ENCODE peak calls at places on chromosomes 11 and 22, in ten cellular contexts. One of them, this sample, is unnamed.

GRCh38 chr22:40179535-40179934 is 1.8 kb downstream of the TNRC6B start:
- DNase-seq in frontal cortex: no peak
- DNase-seq in HuH-7: no peak
- DNase-seq in hepatocyte: no peak
- DNase-seq in GM04503: no peak
- DNase-seq in epithelial cell of prostate: no peak
- DNase-seq in activated T-cell treated with anti-CD3 and anti-CD28 coated beads for 48 hours: no peak
- DNase-seq in stimulated activated CD8-positive, alpha-beta memory T cell treated with anti-CD3 and anti-CD28 coated beads, Interleukin-7, amount 100 ng/mL, for 1 hour: no peak
- DNase-seq in osteoblast: no peak
- DNase-seq in activated naive CD8-positive, alpha-beta T cell treated with anti-CD3 and anti-CD28 coated beads, Interleukin-2, amount 50 U/mL, for 24 hours: no peak
- DNase-seq in this sample: no peak

GRCh38 chr22:49021926-49022815 is 805.5 kb downstream of the BRD1 start:
- DNase-seq in frontal cortex: no peak
- DNase-seq in HuH-7: no peak
- DNase-seq in hepatocyte: no peak
- DNase-seq in GM04503: no peak
- DNase-seq in epithelial cell of prostate: no peak
- DNase-seq in activated T-cell treated with anti-CD3 and anti-CD28 coated beads for 48 hours: no peak
- DNase-seq in stimulated activated CD8-positive, alpha-beta memory T cell treated with anti-CD3 and anti-CD28 coated beads, Interleukin-7, amount 100 ng/mL, for 1 hour: no peak
- DNase-seq in osteoblast: peak; percentile 48
- DNase-seq in activated naive CD8-positive, alpha-beta T cell treated with anti-CD3 and anti-CD28 coated beads, Interleukin-2, amount 50 U/mL, for 24 hours: no peak
- DNase-seq in this sample: no peak

GRCh38 chr11:130527648-130528300 is 79.3 kb downstream of the ADAMTS15 start:
- DNase-seq in frontal cortex: no peak
- DNase-seq in HuH-7: no peak
- DNase-seq in hepatocyte: no peak
- DNase-seq in GM04503: no peak
- DNase-seq in epithelial cell of prostate: no peak
- DNase-seq in activated T-cell treated with anti-CD3 and anti-CD28 coated beads for 48 hours: no peak
- DNase-seq in stimulated activated CD8-positive, alpha-beta memory T cell treated with anti-CD3 and anti-CD28 coated beads, Interleukin-7, amount 100 ng/mL, for 1 hour: no peak
- DNase-seq in osteoblast: no peak
- DNase-seq in activated naive CD8-positive, alpha-beta T cell treated with anti-CD3 and anti-CD28 coated beads, Interleukin-2, amount 50 U/mL, for 24 hours: no peak
- DNase-seq in this sample: peak; percentile 55

GRCh38 chr11:914747-915493 is 4.3 kb upstream of the CHID1 start:
- DNase-seq in frontal cortex: no peak
- DNase-seq in HuH-7: no peak
- DNase-seq in hepatocyte: no peak
- DNase-seq in GM04503: no peak
- DNase-seq in epithelial cell of prostate: no peak
- DNase-seq in activated T-cell treated with anti-CD3 and anti-CD28 coated beads for 48 hours: no peak
- DNase-seq in stimulated activated CD8-positive, alpha-beta memory T cell treated with anti-CD3 and anti-CD28 coated beads, Interleukin-7, amount 100 ng/mL, for 1 hour: no peak
- DNase-seq in osteoblast: peak; percentile 87
- DNase-seq in activated naive CD8-positive, alpha-beta T cell treated with anti-CD3 and anti-CD28 coated beads, Interleukin-2, amount 50 U/mL, for 24 hours: no peak
- DNase-seq in this sample: no peak

GRCh38 chr22:45240137-45240809 is 421 bp downstream of the KIAA0930 start:
- DNase-seq in frontal cortex: no peak
- DNase-seq in HuH-7: no peak
- DNase-seq in hepatocyte: no peak
- DNase-seq in GM04503: no peak
- DNase-seq in epithelial cell of prostate: no peak
- DNase-seq in activated T-cell treated with anti-CD3 and anti-CD28 coated beads for 48 hours: peak; percentile 17
- DNase-seq in stimulated activated CD8-positive, alpha-beta memory T cell treated with anti-CD3 and anti-CD28 coated beads, Interleukin-7, amount 100 ng/mL, for 1 hour: no peak
- DNase-seq in osteoblast: peak; percentile 94
- DNase-seq in activated naive CD8-positive, alpha-beta T cell treated with anti-CD3 and anti-CD28 coated beads, Interleukin-2, amount 50 U/mL, for 24 hours: peak; percentile 40
- DNase-seq in this sample: peak; percentile 23

GRCh38 chr11:10394229-10395100 is 60.6 kb upstream of the AMPD3 start:
- DNase-seq in frontal cortex: no peak
- DNase-seq in HuH-7: no peak
- DNase-seq in hepatocyte: peak; percentile 38
- DNase-seq in GM04503: no peak
- DNase-seq in epithelial cell of prostate: no peak
- DNase-seq in activated T-cell treated with anti-CD3 and anti-CD28 coated beads for 48 hours: no peak
- DNase-seq in stimulated activated CD8-positive, alpha-beta memory T cell treated with anti-CD3 and anti-CD28 coated beads, Interleukin-7, amount 100 ng/mL, for 1 hour: no peak
- DNase-seq in osteoblast: peak; percentile 70
- DNase-seq in activated naive CD8-positive, alpha-beta T cell treated with anti-CD3 and anti-CD28 coated beads, Interleukin-2, amount 50 U/mL, for 24 hours: no peak
- DNase-seq in this sample: no peak

GRCh38 chr11:104043137-104043536 is 6.7 kb downstream of the DDI1 start:
- DNase-seq in frontal cortex: no peak
- DNase-seq in HuH-7: no peak
- DNase-seq in hepatocyte: peak; percentile 52
- DNase-seq in GM04503: no peak
- DNase-seq in epithelial cell of prostate: no peak
- DNase-seq in activated T-cell treated with anti-CD3 and anti-CD28 coated beads for 48 hours: no peak
- DNase-seq in stimulated activated CD8-positive, alpha-beta memory T cell treated with anti-CD3 and anti-CD28 coated beads, Interleukin-7, amount 100 ng/mL, for 1 hour: no peak
- DNase-seq in osteoblast: no peak
- DNase-seq in activated naive CD8-positive, alpha-beta T cell treated with anti-CD3 and anti-CD28 coated beads, Interleukin-2, amount 50 U/mL, for 24 hours: no peak
- DNase-seq in this sample: no peak

GRCh38 chr11:1766719-1767398 is 3.1 kb upstream of the CTSD start:
- DNase-seq in frontal cortex: no peak
- DNase-seq in HuH-7: no peak
- DNase-seq in hepatocyte: no peak
- DNase-seq in GM04503: no peak
- DNase-seq in epithelial cell of prostate: no peak
- DNase-seq in activated T-cell treated with anti-CD3 and anti-CD28 coated beads for 48 hours: no peak
- DNase-seq in stimulated activated CD8-positive, alpha-beta memory T cell treated with anti-CD3 and anti-CD28 coated beads, Interleukin-7, amount 100 ng/mL, for 1 hour: no peak
- DNase-seq in osteoblast: peak; percentile 74
- DNase-seq in activated naive CD8-positive, alpha-beta T cell treated with anti-CD3 and anti-CD28 coated beads, Interleukin-2, amount 50 U/mL, for 24 hours: no peak
- DNase-seq in this sample: no peak

GRCh38 chr22:31289335-31289734 is 3.0 kb downstream of the PIK3IP1 start:
- DNase-seq in frontal cortex: no peak
- DNase-seq in HuH-7: no peak
- DNase-seq in hepatocyte: no peak
- DNase-seq in GM04503: no peak
- DNase-seq in epithelial cell of prostate: no peak
- DNase-seq in activated T-cell treated with anti-CD3 and anti-CD28 coated beads for 48 hours: no peak
- DNase-seq in stimulated activated CD8-positive, alpha-beta memory T cell treated with anti-CD3 and anti-CD28 coated beads, Interleukin-7, amount 100 ng/mL, for 1 hour: no peak
- DNase-seq in osteoblast: no peak
- DNase-seq in activated naive CD8-positive, alpha-beta T cell treated with anti-CD3 and anti-CD28 coated beads, Interleukin-2, amount 50 U/mL, for 24 hours: no peak
- DNase-seq in this sample: no peak

GRCh38 chr11:130693543-130693942 is 222.7 kb downstream of the SNX19 start:
- DNase-seq in frontal cortex: no peak
- DNase-seq in HuH-7: no peak
- DNase-seq in hepatocyte: no peak
- DNase-seq in GM04503: no peak
- DNase-seq in epithelial cell of prostate: no peak
- DNase-seq in activated T-cell treated with anti-CD3 and anti-CD28 coated beads for 48 hours: no peak
- DNase-seq in stimulated activated CD8-positive, alpha-beta memory T cell treated with anti-CD3 and anti-CD28 coated beads, Interleukin-7, amount 100 ng/mL, for 1 hour: no peak
- DNase-seq in osteoblast: peak; percentile 3
- DNase-seq in activated naive CD8-positive, alpha-beta T cell treated with anti-CD3 and anti-CD28 coated beads, Interleukin-2, amount 50 U/mL, for 24 hours: no peak
- DNase-seq in this sample: no peak

GRCh38 chr11:35307221-35307621 is 112.1 kb downstream of the SLC1A2 start:
- DNase-seq in frontal cortex: no peak
- DNase-seq in HuH-7: no peak
- DNase-seq in hepatocyte: no peak
- DNase-seq in GM04503: no peak
- DNase-seq in epithelial cell of prostate: no peak
- DNase-seq in activated T-cell treated with anti-CD3 and anti-CD28 coated beads for 48 hours: no peak
- DNase-seq in stimulated activated CD8-positive, alpha-beta memory T cell treated with anti-CD3 and anti-CD28 coated beads, Interleukin-7, amount 100 ng/mL, for 1 hour: no peak
- DNase-seq in osteoblast: no peak
- DNase-seq in activated naive CD8-positive, alpha-beta T cell treated with anti-CD3 and anti-CD28 coated beads, Interleukin-2, amount 50 U/mL, for 24 hours: no peak
- DNase-seq in this sample: no peak

GRCh38 chr11:117037279-117037951 is 60.8 kb downstream of the SIK3 start:
- DNase-seq in frontal cortex: no peak
- DNase-seq in HuH-7: no peak
- DNase-seq in hepatocyte: no peak
- DNase-seq in GM04503: no peak
- DNase-seq in epithelial cell of prostate: no peak
- DNase-seq in activated T-cell treated with anti-CD3 and anti-CD28 coated beads for 48 hours: no peak
- DNase-seq in stimulated activated CD8-positive, alpha-beta memory T cell treated with anti-CD3 and anti-CD28 coated beads, Interleukin-7, amount 100 ng/mL, for 1 hour: no peak
- DNase-seq in osteoblast: no peak
- DNase-seq in activated naive CD8-positive, alpha-beta T cell treated with anti-CD3 and anti-CD28 coated beads, Interleukin-2, amount 50 U/mL, for 24 hours: no peak
- DNase-seq in this sample: peak; percentile 82

GRCh38 chr11:74493816-74494630 is 499 bp upstream of the LIPT2 start:
- DNase-seq in frontal cortex: no peak
- DNase-seq in HuH-7: no peak
- DNase-seq in hepatocyte: no peak
- DNase-seq in GM04503: no peak
- DNase-seq in epithelial cell of prostate: peak; percentile 81
- DNase-seq in activated T-cell treated with anti-CD3 and anti-CD28 coated beads for 48 hours: no peak
- DNase-seq in stimulated activated CD8-positive, alpha-beta memory T cell treated with anti-CD3 and anti-CD28 coated beads, Interleukin-7, amount 100 ng/mL, for 1 hour: no peak
- DNase-seq in osteoblast: peak; percentile 89
- DNase-seq in activated naive CD8-positive, alpha-beta T cell treated with anti-CD3 and anti-CD28 coated beads, Interleukin-2, amount 50 U/mL, for 24 hours: no peak
- DNase-seq in this sample: no peak

GRCh38 chr11:1194977-1195689 is 27.7 kb upstream of the MUC5B start:
- DNase-seq in frontal cortex: no peak
- DNase-seq in HuH-7: no peak
- DNase-seq in hepatocyte: no peak
- DNase-seq in GM04503: no peak
- DNase-seq in epithelial cell of prostate: no peak
- DNase-seq in activated T-cell treated with anti-CD3 and anti-CD28 coated beads for 48 hours: no peak
- DNase-seq in stimulated activated CD8-positive, alpha-beta memory T cell treated with anti-CD3 and anti-CD28 coated beads, Interleukin-7, amount 100 ng/mL, for 1 hour: no peak
- DNase-seq in osteoblast: no peak
- DNase-seq in activated naive CD8-positive, alpha-beta T cell treated with anti-CD3 and anti-CD28 coated beads, Interleukin-2, amount 50 U/mL, for 24 hours: no peak
- DNase-seq in this sample: no peak

GRCh38 chr11:60169264-60169915 is 13.5 kb downstream of the MS4A6A start:
- DNase-seq in frontal cortex: no peak
- DNase-seq in HuH-7: no peak
- DNase-seq in hepatocyte: no peak
- DNase-seq in GM04503: no peak
- DNase-seq in epithelial cell of prostate: peak; percentile 95
- DNase-seq in activated T-cell treated with anti-CD3 and anti-CD28 coated beads for 48 hours: no peak
- DNase-seq in stimulated activated CD8-positive, alpha-beta memory T cell treated with anti-CD3 and anti-CD28 coated beads, Interleukin-7, amount 100 ng/mL, for 1 hour: no peak
- DNase-seq in osteoblast: peak; percentile 36
- DNase-seq in activated naive CD8-positive, alpha-beta T cell treated with anti-CD3 and anti-CD28 coated beads, Interleukin-2, amount 50 U/mL, for 24 hours: peak; percentile 10
- DNase-seq in this sample: peak; percentile 100

GRCh38 chr11:66328307-66329144 is 7.7 kb downstream of the RIN1 start:
- DNase-seq in frontal cortex: peak; percentile 83
- DNase-seq in HuH-7: peak; percentile 100
- DNase-seq in hepatocyte: peak; percentile 83
- DNase-seq in GM04503: no peak
- DNase-seq in epithelial cell of prostate: no peak
- DNase-seq in activated T-cell treated with anti-CD3 and anti-CD28 coated beads for 48 hours: peak; percentile 84
- DNase-seq in stimulated activated CD8-positive, alpha-beta memory T cell treated with anti-CD3 and anti-CD28 coated beads, Interleukin-7, amount 100 ng/mL, for 1 hour: peak; percentile 72
- DNase-seq in osteoblast: peak; percentile 97
- DNase-seq in activated naive CD8-positive, alpha-beta T cell treated with anti-CD3 and anti-CD28 coated beads, Interleukin-2, amount 50 U/mL, for 24 hours: peak; percentile 87
- DNase-seq in this sample: peak; percentile 67

GRCh38 chr11:133541331-133542095 is 9.2 kb upstream of the OPCML start:
- DNase-seq in frontal cortex: no peak
- DNase-seq in HuH-7: no peak
- DNase-seq in hepatocyte: no peak
- DNase-seq in GM04503: no peak
- DNase-seq in epithelial cell of prostate: no peak
- DNase-seq in activated T-cell treated with anti-CD3 and anti-CD28 coated beads for 48 hours: no peak
- DNase-seq in stimulated activated CD8-positive, alpha-beta memory T cell treated with anti-CD3 and anti-CD28 coated beads, Interleukin-7, amount 100 ng/mL, for 1 hour: no peak
- DNase-seq in osteoblast: no peak
- DNase-seq in activated naive CD8-positive, alpha-beta T cell treated with anti-CD3 and anti-CD28 coated beads, Interleukin-2, amount 50 U/mL, for 24 hours: no peak
- DNase-seq in this sample: no peak

GRCh38 chr11:36452231-36452630 is 57.8 kb downstream of the TRAF6 start:
- DNase-seq in frontal cortex: no peak
- DNase-seq in HuH-7: no peak
- DNase-seq in hepatocyte: no peak
- DNase-seq in GM04503: no peak
- DNase-seq in epithelial cell of prostate: no peak
- DNase-seq in activated T-cell treated with anti-CD3 and anti-CD28 coated beads for 48 hours: no peak
- DNase-seq in stimulated activated CD8-positive, alpha-beta memory T cell treated with anti-CD3 and anti-CD28 coated beads, Interleukin-7, amount 100 ng/mL, for 1 hour: no peak
- DNase-seq in osteoblast: no peak
- DNase-seq in activated naive CD8-positive, alpha-beta T cell treated with anti-CD3 and anti-CD28 coated beads, Interleukin-2, amount 50 U/mL, for 24 hours: peak; percentile 32
- DNase-seq in this sample: no peak

GRCh38 chr11:88689548-88690240 is 352.2 kb upstream of the CTSC start:
- DNase-seq in frontal cortex: no peak
- DNase-seq in HuH-7: no peak
- DNase-seq in hepatocyte: no peak
- DNase-seq in GM04503: no peak
- DNase-seq in epithelial cell of prostate: no peak
- DNase-seq in activated T-cell treated with anti-CD3 and anti-CD28 coated beads for 48 hours: no peak
- DNase-seq in stimulated activated CD8-positive, alpha-beta memory T cell treated with anti-CD3 and anti-CD28 coated beads, Interleukin-7, amount 100 ng/mL, for 1 hour: no peak
- DNase-seq in osteoblast: no peak
- DNase-seq in activated naive CD8-positive, alpha-beta T cell treated with anti-CD3 and anti-CD28 coated beads, Interleukin-2, amount 50 U/mL, for 24 hours: no peak
- DNase-seq in this sample: no peak

GRCh38 chr22:17576475-17576874 is 13.2 kb downstream of the SLC25A18 start:
- DNase-seq in frontal cortex: no peak
- DNase-seq in HuH-7: no peak
- DNase-seq in hepatocyte: no peak
- DNase-seq in GM04503: peak; percentile 99
- DNase-seq in epithelial cell of prostate: peak; percentile 99
- DNase-seq in activated T-cell treated with anti-CD3 and anti-CD28 coated beads for 48 hours: peak; percentile 4
- DNase-seq in stimulated activated CD8-positive, alpha-beta memory T cell treated with anti-CD3 and anti-CD28 coated beads, Interleukin-7, amount 100 ng/mL, for 1 hour: no peak
- DNase-seq in osteoblast: peak; percentile 92
- DNase-seq in activated naive CD8-positive, alpha-beta T cell treated with anti-CD3 and anti-CD28 coated beads, Interleukin-2, amount 50 U/mL, for 24 hours: no peak
- DNase-seq in this sample: no peak

GRCh38 chr11:7591107-7591894 is 77.5 kb downstream of the PPFIBP2 start:
- DNase-seq in frontal cortex: no peak
- DNase-seq in HuH-7: no peak
- DNase-seq in hepatocyte: no peak
- DNase-seq in GM04503: no peak
- DNase-seq in epithelial cell of prostate: no peak
- DNase-seq in activated T-cell treated with anti-CD3 and anti-CD28 coated beads for 48 hours: no peak
- DNase-seq in stimulated activated CD8-positive, alpha-beta memory T cell treated with anti-CD3 and anti-CD28 coated beads, Interleukin-7, amount 100 ng/mL, for 1 hour: no peak
- DNase-seq in osteoblast: no peak
- DNase-seq in activated naive CD8-positive, alpha-beta T cell treated with anti-CD3 and anti-CD28 coated beads, Interleukin-2, amount 50 U/mL, for 24 hours: no peak
- DNase-seq in this sample: no peak

GRCh38 chr11:5297671-5298070 is 4.1 kb downstream of the OR51B4 start:
- DNase-seq in frontal cortex: no peak
- DNase-seq in HuH-7: no peak
- DNase-seq in hepatocyte: no peak
- DNase-seq in GM04503: no peak
- DNase-seq in epithelial cell of prostate: no peak
- DNase-seq in activated T-cell treated with anti-CD3 and anti-CD28 coated beads for 48 hours: no peak
- DNase-seq in stimulated activated CD8-positive, alpha-beta memory T cell treated with anti-CD3 and anti-CD28 coated beads, Interleukin-7, amount 100 ng/mL, for 1 hour: no peak
- DNase-seq in osteoblast: peak; percentile 74
- DNase-seq in activated naive CD8-positive, alpha-beta T cell treated with anti-CD3 and anti-CD28 coated beads, Interleukin-2, amount 50 U/mL, for 24 hours: no peak
- DNase-seq in this sample: no peak

GRCh38 chr11:111105566-111105965 is 140.0 kb upstream of the POU2AF2 start:
- DNase-seq in frontal cortex: no peak
- DNase-seq in HuH-7: no peak
- DNase-seq in hepatocyte: peak; percentile 16
- DNase-seq in GM04503: no peak
- DNase-seq in epithelial cell of prostate: no peak
- DNase-seq in activated T-cell treated with anti-CD3 and anti-CD28 coated beads for 48 hours: no peak
- DNase-seq in stimulated activated CD8-positive, alpha-beta memory T cell treated with anti-CD3 and anti-CD28 coated beads, Interleukin-7, amount 100 ng/mL, for 1 hour: no peak
- DNase-seq in osteoblast: no peak
- DNase-seq in activated naive CD8-positive, alpha-beta T cell treated with anti-CD3 and anti-CD28 coated beads, Interleukin-2, amount 50 U/mL, for 24 hours: no peak
- DNase-seq in this sample: no peak

GRCh38 chr11:134524876-134525845 is 113.1 kb upstream of the B3GAT1 start:
- DNase-seq in frontal cortex: no peak
- DNase-seq in HuH-7: no peak
- DNase-seq in hepatocyte: no peak
- DNase-seq in GM04503: no peak
- DNase-seq in epithelial cell of prostate: no peak
- DNase-seq in activated T-cell treated with anti-CD3 and anti-CD28 coated beads for 48 hours: no peak
- DNase-seq in stimulated activated CD8-positive, alpha-beta memory T cell treated with anti-CD3 and anti-CD28 coated beads, Interleukin-7, amount 100 ng/mL, for 1 hour: no peak
- DNase-seq in osteoblast: peak; percentile 52
- DNase-seq in activated naive CD8-positive, alpha-beta T cell treated with anti-CD3 and anti-CD28 coated beads, Interleukin-2, amount 50 U/mL, for 24 hours: no peak
- DNase-seq in this sample: no peak

GRCh38 chr11:41246399-41246745 is 213.1 kb downstream of the LRRC4C start:
- DNase-seq in frontal cortex: no peak
- DNase-seq in HuH-7: no peak
- DNase-seq in hepatocyte: no peak
- DNase-seq in GM04503: no peak
- DNase-seq in epithelial cell of prostate: no peak
- DNase-seq in activated T-cell treated with anti-CD3 and anti-CD28 coated beads for 48 hours: no peak
- DNase-seq in stimulated activated CD8-positive, alpha-beta memory T cell treated with anti-CD3 and anti-CD28 coated beads, Interleukin-7, amount 100 ng/mL, for 1 hour: no peak
- DNase-seq in osteoblast: no peak
- DNase-seq in activated naive CD8-positive, alpha-beta T cell treated with anti-CD3 and anti-CD28 coated beads, Interleukin-2, amount 50 U/mL, for 24 hours: no peak
- DNase-seq in this sample: no peak

GRCh38 chr22:39017596-39018365 is 3.1 kb upstream of the APOBEC3D start:
- DNase-seq in frontal cortex: no peak
- DNase-seq in HuH-7: no peak
- DNase-seq in hepatocyte: no peak
- DNase-seq in GM04503: no peak
- DNase-seq in epithelial cell of prostate: no peak
- DNase-seq in activated T-cell treated with anti-CD3 and anti-CD28 coated beads for 48 hours: no peak
- DNase-seq in stimulated activated CD8-positive, alpha-beta memory T cell treated with anti-CD3 and anti-CD28 coated beads, Interleukin-7, amount 100 ng/mL, for 1 hour: no peak
- DNase-seq in osteoblast: peak; percentile 62
- DNase-seq in activated naive CD8-positive, alpha-beta T cell treated with anti-CD3 and anti-CD28 coated beads, Interleukin-2, amount 50 U/mL, for 24 hours: no peak
- DNase-seq in this sample: no peak

GRCh38 chr11:62602141-62603071 is 741 bp upstream of the MTA2 start:
- DNase-seq in frontal cortex: peak; percentile 80
- DNase-seq in HuH-7: peak; percentile 85
- DNase-seq in hepatocyte: peak; percentile 68
- DNase-seq in GM04503: no peak
- DNase-seq in epithelial cell of prostate: no peak
- DNase-seq in activated T-cell treated with anti-CD3 and anti-CD28 coated beads for 48 hours: no peak
- DNase-seq in stimulated activated CD8-positive, alpha-beta memory T cell treated with anti-CD3 and anti-CD28 coated beads, Interleukin-7, amount 100 ng/mL, for 1 hour: no peak
- DNase-seq in osteoblast: peak; percentile 96
- DNase-seq in activated naive CD8-positive, alpha-beta T cell treated with anti-CD3 and anti-CD28 coated beads, Interleukin-2, amount 50 U/mL, for 24 hours: no peak
- DNase-seq in this sample: no peak